ENCODE peak calls at places on chromosomes 3 and 15, in four cellular contexts. R, O, A and S are unnamed samples.

GRCh38 chr3:82163907-82164520 is 402.6 kb upstream of the GBE1 start:
- DNase-seq in O (peak; percentile 17), A (peak; percentile 29), R (no peak), S (no peak)

GRCh38 chr3:172624999-172625398 is 85.9 kb downstream of the NCEH1 start:
- DNase-seq in R (no peak), A (no peak), O (no peak), S (no peak)

GRCh38 chr15:25713736-25714537 is 149.2 kb downstream of the ATP10A start:
- DNase-seq in A (no peak), O (no peak), R (no peak), S (no peak)

GRCh38 chr3:194401346-194401745 is 2.3 kb upstream of the GP5 start:
- DNase-seq in A (no peak), R (no peak), O (no peak), S (no peak)

GRCh38 chr15:59933607-59934006 is 70.5 kb upstream of the FOXB1 start:
- DNase-seq in O (no peak), A (no peak), R (no peak), S (no peak)

GRCh38 chr3:14847613-14848541 is 29.1 kb downstream of the FGD5 start:
- DNase-seq in R (no peak), O (peak; percentile 58), A (no peak), S (no peak)

GRCh38 chr3:146382386-146382785 is 87.0 kb downstream of the PLSCR2 start:
- DNase-seq in A (no peak), O (no peak), R (no peak), S (no peak)

GRCh38 chr3:128573707-128574162 is 76.9 kb downstream of the RPN1 start:
- DNase-seq in O (no peak), R (no peak), A (no peak), S (no peak)

GRCh38 chr15:44882499-44882968 is 74.0 kb upstream of the TERB2 start:
- DNase-seq in R (no peak), O (peak; percentile 93), A (no peak), S (no peak)

GRCh38 chr3:141056716-141057115 is 5.6 kb downstream of the SPSB4 start:
- DNase-seq in A (no peak), O (no peak), R (no peak), S (no peak)

GRCh38 chr15:63497642-63498100 is 6.7 kb upstream of the USP3 start:
- DNase-seq in A (peak; percentile 95), R (no peak), O (peak; percentile 81), S (peak; percentile 49)

GRCh38 chr3:59270921-59271320 is 221.1 kb upstream of the CFAP20DC start:
- DNase-seq in O (no peak), R (no peak), A (no peak), S (no peak)

GRCh38 chr3:183555541-183556081 is at the start of gene KLHL6:
- DNase-seq in A (peak; percentile 94), R (peak; percentile 58), O (peak; percentile 89), S (peak; percentile 53)

GRCh38 chr3:112086857-112087524 is 802 bp downstream of the C3orf52 start:
- DNase-seq in A (no peak), R (no peak), O (no peak), S (no peak)

GRCh38 chr3:77668398-77668797 is 628.5 kb downstream of the ROBO2 start:
- DNase-seq in A (no peak), O (no peak), R (no peak), S (no peak)

GRCh38 chr3:120200836-120201235 is 84.2 kb downstream of the GPR156 start:
- DNase-seq in O (no peak), R (no peak), A (no peak), S (no peak)

GRCh38 chr3:18847583-18848197 is 300.6 kb upstream of the KCNH8 start:
- DNase-seq in O (peak; percentile 17), R (no peak), A (peak; percentile 38), S (no peak)

GRCh38 chr3:176987901-176988300 is 209.4 kb downstream of the TBL1XR1 start:
- DNase-seq in A (no peak), O (no peak), R (no peak), S (no peak)

GRCh38 chr15:62112616-62113593 is 46.1 kb downstream of the C2CD4A start:
- DNase-seq in R (peak; percentile 63), A (no peak), O (no peak), S (peak; percentile 59)

GRCh38 chr3:21920431-21920830 is 169.4 kb upstream of the ZNF385D start:
- DNase-seq in R (no peak), O (no peak), A (peak; percentile 11), S (no peak)

GRCh38 chr15:80160570-80161156 is 7.9 kb downstream of the FAH start:
- DNase-seq in A (peak; percentile 98), R (peak; percentile 88), O (peak; percentile 71), S (peak; percentile 88)

GRCh38 chr15:69758810-69759410 is 306.3 kb downstream of the RPLP1 start:
- DNase-seq in R (no peak), A (peak; percentile 95), O (peak; percentile 89), S (no peak)

GRCh38 chr3:59873576-59874230 is 823.9 kb upstream of the CFAP20DC start:
- DNase-seq in A (no peak), O (peak; percentile 17), R (no peak), S (no peak)

GRCh38 chr15:70246623-70247200 is 149.0 kb upstream of the TLE3 start:
- DNase-seq in A (no peak), R (no peak), O (no peak), S (no peak)

GRCh38 chr3:187669675-187670504 is at the start of gene SST:
- DNase-seq in A (peak; percentile 49), O (peak; percentile 8), R (peak; percentile 52), S (peak; percentile 49)